ENCODE peak calls at places on chromosomes 2 and 18, in five cellular contexts. A, K, Z, F and X are unnamed samples.

GRCh38 chr2:46669996-46670793 is 190.8 kb downstream of the TMEM247 start:
- DNase-seq in Z (no peak), F (no peak), K (no peak), A (peak), X (no peak)

GRCh38 chr2:27179344-27180000 is 30.7 kb downstream of the TCF23 start:
- DNase-seq in A (no peak), K (no peak), Z (no peak), F (no peak), X (no peak)

GRCh38 chr2:46575467-46575866 is 96.1 kb downstream of the TMEM247 start:
- DNase-seq in A (no peak), F (no peak), K (no peak), Z (no peak), X (no peak)

GRCh38 chr2:105186967-105187498 is 54.5 kb upstream of the GPR45 start:
- DNase-seq in F (no peak), A (no peak), K (no peak), Z (no peak), X (no peak)

GRCh38 chr18:10900435-10900834 is 248.9 kb downstream of the PIEZO2 start:
- DNase-seq in F (no peak), Z (no peak), A (no peak), K (no peak), X (no peak)

GRCh38 chr2:119367472-119368099 is 809 bp downstream of the DBI start:
- DNase-seq in K (no peak), Z (peak), A (peak), F (peak), X (no peak)

GRCh38 chr2:66433945-66434678 is 813 bp upstream of the MEIS1 start:
- DNase-seq in A (peak), Z (peak), K (peak), F (peak), X (no peak)

GRCh38 chr18:5600376-5601071 is 56.7 kb upstream of the EPB41L3 start:
- DNase-seq in K (no peak), A (no peak), Z (no peak), F (no peak), X (peak)

GRCh38 chr2:72150157-72150960 is 2.7 kb upstream of the CYP26B1 start:
- DNase-seq in F (peak), K (peak), A (peak), Z (peak), X (peak)
- H3K4me3 ChIP-seq in F (peak), K (no peak), A (peak), Z (peak), X (peak)

GRCh38 chr18:56789889-56790180 is 138.7 kb downstream of the WDR7 start:
- DNase-seq in K (no peak), A (no peak), F (no peak), Z (no peak), X (no peak)

GRCh38 chr18:56787392-56787791 is 136.2 kb downstream of the WDR7 start:
- DNase-seq in Z (no peak), K (no peak), F (no peak), A (no peak), X (no peak)

GRCh38 chr18:56785006-56785405 is 133.8 kb downstream of the WDR7 start:
- DNase-seq in K (no peak), A (no peak), F (no peak), Z (no peak), X (no peak)

DNA sequence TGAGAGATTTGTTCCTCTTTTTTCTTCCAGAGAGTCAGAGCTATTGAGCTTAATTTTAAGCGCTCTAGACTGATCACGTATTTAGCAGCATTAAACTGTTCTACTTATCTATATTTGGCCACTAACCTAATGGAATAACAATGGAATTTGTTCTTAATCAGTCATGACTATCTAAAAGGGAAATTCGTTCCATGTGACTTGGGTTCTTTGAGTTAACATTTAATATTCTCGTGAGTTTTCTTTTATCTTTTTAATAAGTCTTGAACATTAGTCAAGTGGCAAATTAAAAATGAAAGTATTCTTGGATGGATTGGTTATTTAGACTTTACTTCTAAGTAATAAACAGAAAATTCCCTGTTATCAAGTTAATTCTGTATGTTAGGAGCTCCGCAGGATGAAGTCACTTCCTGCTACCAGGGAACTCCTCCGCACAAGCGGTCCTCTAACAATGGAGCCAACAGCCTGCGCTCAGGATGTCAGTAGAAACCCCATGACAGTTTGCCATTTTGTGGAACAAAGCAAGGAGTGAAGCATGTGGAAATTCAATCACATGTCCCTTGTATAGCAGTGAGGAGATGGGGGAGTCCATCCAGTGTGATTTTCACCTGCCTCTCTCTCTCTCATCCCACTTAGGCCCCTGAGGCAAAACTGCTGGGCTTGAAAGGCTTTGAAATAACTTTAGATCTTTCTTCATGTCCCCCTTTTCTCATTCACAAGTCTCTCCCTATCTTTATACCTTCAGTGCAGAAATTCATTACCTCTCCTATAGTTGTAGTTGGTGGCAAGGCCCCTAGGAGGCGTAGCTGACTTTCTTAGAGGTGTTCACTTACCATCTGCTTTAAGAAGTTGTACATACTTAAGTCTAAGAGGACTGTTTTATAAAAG is 138.1 kb downstream of the WDR7 start:
- DNase-seq in A (peak), Z (no peak), K (no peak), F (peak), X (no peak)
- TF ChIP-seq CTCF in A (peak), Z (no peak), K (no peak), F (no peak), X (peak)

GRCh38 chr18:8749492-8749891 is 44.1 kb downstream of the MTCL1 start:
- DNase-seq in F (no peak), K (no peak), Z (no peak), A (no peak), X (no peak)

GRCh38 chr18:8750954-8751415 is 45.6 kb downstream of the MTCL1 start:
- DNase-seq in Z (no peak), A (peak), F (no peak), K (peak), X (peak)

GRCh38 chr18:8754995-8755955 is 49.9 kb downstream of the MTCL1 start:
- DNase-seq in Z (no peak), K (no peak), A (no peak), F (no peak), X (peak)

GRCh38 chr18:8752329-8752728 is 47.0 kb downstream of the MTCL1 start:
- DNase-seq in Z (no peak), A (no peak), K (no peak), F (no peak), X (no peak)

DNA sequence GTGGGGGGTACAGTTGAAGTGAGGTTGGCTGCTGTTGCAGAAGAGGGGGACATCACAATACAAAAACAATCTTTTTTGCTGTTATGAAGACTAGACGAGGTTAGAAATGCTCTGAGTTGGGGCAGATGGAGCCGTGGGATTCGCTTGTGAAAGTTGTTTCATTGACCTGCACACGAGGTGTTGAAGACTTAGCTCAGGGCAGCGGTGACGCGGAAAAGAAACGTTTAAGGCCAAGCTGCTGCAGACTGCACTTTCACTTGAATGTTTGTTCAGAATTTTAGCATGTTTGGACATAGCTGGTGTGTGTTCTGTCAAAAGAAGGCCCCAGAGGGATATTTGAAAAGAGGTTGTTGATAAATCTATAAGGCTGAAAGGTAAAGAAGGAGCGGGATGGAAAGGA is 46.3 kb downstream of the MTCL1 start:
- DNase-seq in F (no peak), Z (no peak), A (peak), K (no peak), X (no peak)
- H3K4me3 ChIP-seq in F (no peak), Z (no peak), A (no peak), K (no peak), X (no peak)

GRCh38 chr2:97355887-97356286 is 233.8 kb downstream of the ANKRD36B start:
- DNase-seq in K (no peak), F (no peak), A (no peak), Z (no peak), X (no peak)
- TF ChIP-seq CTCF in K (no peak), F (no peak), A (no peak), Z (no peak), X (no peak)

GRCh38 chr2:9102861-9103662 is 99.6 kb upstream of the MBOAT2 start:
- DNase-seq in K (peak), Z (peak), F (no peak), A (peak), X (no peak)
- H3K4me3 ChIP-seq in K (no peak), Z (no peak), F (no peak), A (no peak), X (no peak)

GRCh38 chr2:180058993-180059392 is 51.9 kb upstream of the CWC22 start:
- DNase-seq in A (no peak), K (no peak), F (no peak), Z (no peak), X (no peak)

GRCh38 chr2:180057706-180058412 is 50.8 kb upstream of the CWC22 start:
- DNase-seq in K (no peak), Z (no peak), F (no peak), A (no peak), X (no peak)

GRCh38 chr2:180061085-180061484 is 54.0 kb upstream of the CWC22 start:
- DNase-seq in Z (peak), K (no peak), A (no peak), F (no peak), X (no peak)

GRCh38 chr2:180062178-180062577 is 55.1 kb upstream of the CWC22 start:
- DNase-seq in F (no peak), A (peak), K (no peak), Z (no peak), X (no peak)

DNA sequence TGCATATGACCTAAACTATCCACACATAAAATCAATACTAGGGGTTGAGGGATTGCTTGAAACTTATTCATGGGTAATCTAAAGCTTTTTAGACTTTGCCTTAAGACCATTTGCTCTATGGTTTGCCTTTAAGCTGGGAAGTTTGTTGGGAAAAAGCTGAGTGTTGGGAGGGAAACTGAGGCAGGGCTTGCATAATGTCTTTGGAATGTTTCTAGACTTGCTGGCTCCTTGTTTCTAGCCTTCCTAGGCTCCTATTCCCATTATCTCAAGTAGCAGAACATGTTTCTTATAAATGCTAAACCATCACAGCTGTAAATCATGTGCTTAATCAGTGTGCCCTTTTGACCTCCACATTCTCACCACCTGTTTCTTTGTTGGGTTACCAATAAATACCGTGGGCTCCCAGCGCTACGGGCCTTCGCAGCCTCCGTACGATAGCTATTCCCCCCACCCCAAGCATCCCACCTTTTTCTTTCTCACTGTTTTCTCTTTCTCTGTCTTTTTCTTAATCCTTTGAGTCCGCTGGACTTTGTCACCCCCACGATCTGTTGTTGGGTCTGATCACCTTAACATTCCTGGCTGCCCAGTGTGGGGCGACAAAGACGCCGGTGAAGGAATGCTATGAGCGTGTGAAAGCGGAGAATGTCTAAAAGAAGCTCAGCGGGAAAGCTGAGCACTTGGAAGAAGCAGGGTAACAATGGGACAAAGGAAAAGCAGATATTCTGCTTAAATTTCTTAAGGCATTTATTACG is 49.4 kb upstream of the CWC22 start:
- DNase-seq in K (no peak), Z (no peak), A (no peak), F (no peak), X (no peak)
- TF ChIP-seq CTCF in K (no peak), Z (no peak), A (no peak), F (no peak), X (no peak)

GRCh38 chr2:86410581-86410980 is 30.6 kb upstream of the KDM3A start:
- DNase-seq in Z (no peak), K (no peak), A (no peak), F (no peak), X (no peak)

GRCh38 chr2:86414996-86415395 is 26.2 kb upstream of the KDM3A start:
- DNase-seq in K (no peak), A (peak), Z (no peak), F (no peak), X (no peak)

GRCh38 chr2:86416126-86416525 is 25.0 kb upstream of the KDM3A start:
- DNase-seq in Z (no peak), K (no peak), A (no peak), F (no peak), X (no peak)

GRCh38 chr2:86412007-86412406 is 29.2 kb upstream of the KDM3A start:
- DNase-seq in Z (no peak), K (no peak), A (no peak), F (no peak), X (no peak)

GRCh38 chr2:86413296-86414085 is 27.7 kb upstream of the KDM3A start:
- DNase-seq in Z (no peak), F (no peak), A (peak), K (no peak), X (no peak)
- H3K4me3 ChIP-seq in Z (no peak), F (no peak), A (no peak), K (peak), X (no peak)

DNA sequence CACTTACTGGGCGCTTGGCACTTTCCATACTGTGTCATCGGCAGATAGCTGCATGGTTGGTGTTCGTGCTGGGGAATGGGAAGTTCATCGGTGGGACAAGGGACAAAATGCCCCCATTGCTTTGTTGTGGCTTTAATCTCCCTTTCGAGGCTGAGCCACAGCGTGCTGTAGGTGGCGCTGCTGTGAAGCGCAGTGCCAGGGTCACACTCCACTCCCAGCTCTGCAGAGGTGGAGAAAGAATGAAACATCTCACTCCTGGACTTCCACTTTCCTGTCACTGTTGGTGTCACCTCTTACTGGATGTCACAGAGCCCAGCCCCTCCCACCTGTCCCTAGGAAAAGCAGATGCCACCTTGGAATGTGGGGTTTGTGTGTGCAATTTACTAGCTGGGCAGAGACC is 8.7 kb downstream of the TYMS start:
- DNase-seq in Z (no peak), A (no peak), K (no peak), F (no peak), X (no peak)
- TF ChIP-seq CTCF in Z (no peak), A (no peak), K (no peak), F (no peak), X (peak)

GRCh38 chr2:146632707-146633106 is 1212.1 kb upstream of the ACVR2A start:
- DNase-seq in F (no peak), K (no peak), Z (no peak), A (no peak), X (no peak)
- H3K4me3 ChIP-seq in F (no peak), K (no peak), Z (no peak), A (no peak), X (no peak)

GRCh38 chr18:12359515-12359927 is 17.5 kb downstream of the AFG3L2 start:
- DNase-seq in K (no peak), F (no peak), A (peak), Z (no peak), X (no peak)
- TF ChIP-seq CTCF in K (no peak), F (no peak), A (no peak), Z (no peak), X (no peak)